ENCODE peak calls at places on chromosomes 2 and 18, in nine cellular contexts. One of them, this sample, is unnamed.

GRCh38 chr2:234422895-234423505 is 73.9 kb downstream of the ARL4C start:
- DNase-seq in left lobe of liver: no peak
- DNase-seq in T-helper 2 cell: no peak
- DNase-seq in HEK293T: no peak
- DNase-seq in EL: no peak
- DNase-seq in CD4-positive, alpha-beta T cell: peak
- DNase-seq in epithelial cell of esophagus: peak
- DNase-seq in natural killer cell treated with Interleukin-12 subunit alpha and Interleukin-12 subunit beta and Interleukin-15 and Interleukin-18, amount 100 ng/mL, for 72 hours: peak
- DNase-seq in RWPE1: no peak
- DNase-seq in this sample: no peak

GRCh38 chr18:26941608-26942007 is 76.1 kb upstream of the AQP4 start:
- DNase-seq in left lobe of liver: no peak
- DNase-seq in T-helper 2 cell: no peak
- DNase-seq in HEK293T: no peak
- DNase-seq in EL: no peak
- DNase-seq in CD4-positive, alpha-beta T cell: no peak
- DNase-seq in epithelial cell of esophagus: peak
- DNase-seq in natural killer cell treated with Interleukin-12 subunit alpha and Interleukin-12 subunit beta and Interleukin-15 and Interleukin-18, amount 100 ng/mL, for 72 hours: no peak
- DNase-seq in RWPE1: no peak
- DNase-seq in this sample: peak

GRCh38 chr2:25528173-25528572 is 145.2 kb downstream of the DTNB start:
- DNase-seq in left lobe of liver: no peak
- DNase-seq in T-helper 2 cell: no peak
- DNase-seq in HEK293T: no peak
- DNase-seq in EL: peak
- DNase-seq in CD4-positive, alpha-beta T cell: no peak
- DNase-seq in epithelial cell of esophagus: peak
- DNase-seq in natural killer cell treated with Interleukin-12 subunit alpha and Interleukin-12 subunit beta and Interleukin-15 and Interleukin-18, amount 100 ng/mL, for 72 hours: no peak
- DNase-seq in RWPE1: peak
- DNase-seq in this sample: peak

GRCh38 chr2:134838143-134838620 is at the start of gene ACMSD:
- DNase-seq in left lobe of liver: peak
- DNase-seq in T-helper 2 cell: no peak
- DNase-seq in HEK293T: no peak
- DNase-seq in EL: no peak
- DNase-seq in CD4-positive, alpha-beta T cell: no peak
- DNase-seq in epithelial cell of esophagus: no peak
- DNase-seq in natural killer cell treated with Interleukin-12 subunit alpha and Interleukin-12 subunit beta and Interleukin-15 and Interleukin-18, amount 100 ng/mL, for 72 hours: no peak
- DNase-seq in RWPE1: no peak
- DNase-seq in this sample: no peak

GRCh38 chr2:97761192-97761591 is 47.8 kb downstream of the ZAP70 start:
- DNase-seq in left lobe of liver: no peak
- DNase-seq in T-helper 2 cell: no peak
- DNase-seq in HEK293T: no peak
- DNase-seq in EL: no peak
- DNase-seq in CD4-positive, alpha-beta T cell: peak
- DNase-seq in epithelial cell of esophagus: no peak
- DNase-seq in natural killer cell treated with Interleukin-12 subunit alpha and Interleukin-12 subunit beta and Interleukin-15 and Interleukin-18, amount 100 ng/mL, for 72 hours: peak
- DNase-seq in RWPE1: no peak
- DNase-seq in this sample: no peak

GRCh38 chr2:172412996-172413492 is 14.3 kb upstream of the ITGA6 start:
- DNase-seq in left lobe of liver: no peak
- DNase-seq in T-helper 2 cell: no peak
- DNase-seq in HEK293T: no peak
- DNase-seq in EL: no peak
- DNase-seq in CD4-positive, alpha-beta T cell: no peak
- DNase-seq in epithelial cell of esophagus: no peak
- DNase-seq in natural killer cell treated with Interleukin-12 subunit alpha and Interleukin-12 subunit beta and Interleukin-15 and Interleukin-18, amount 100 ng/mL, for 72 hours: no peak
- DNase-seq in RWPE1: no peak
- DNase-seq in this sample: no peak

GRCh38 chr2:158967731-158968395 is 577 bp upstream of the TANC1 start:
- DNase-seq in left lobe of liver: peak
- DNase-seq in T-helper 2 cell: no peak
- DNase-seq in HEK293T: peak
- DNase-seq in EL: peak
- DNase-seq in CD4-positive, alpha-beta T cell: no peak
- DNase-seq in epithelial cell of esophagus: peak
- DNase-seq in natural killer cell treated with Interleukin-12 subunit alpha and Interleukin-12 subunit beta and Interleukin-15 and Interleukin-18, amount 100 ng/mL, for 72 hours: no peak
- DNase-seq in RWPE1: no peak
- DNase-seq in this sample: peak

GRCh38 chr2:105868060-105868459 is 123.3 kb downstream of the NCK2 start:
- DNase-seq in left lobe of liver: no peak
- DNase-seq in T-helper 2 cell: no peak
- DNase-seq in HEK293T: no peak
- DNase-seq in EL: no peak
- DNase-seq in CD4-positive, alpha-beta T cell: no peak
- DNase-seq in epithelial cell of esophagus: no peak
- DNase-seq in natural killer cell treated with Interleukin-12 subunit alpha and Interleukin-12 subunit beta and Interleukin-15 and Interleukin-18, amount 100 ng/mL, for 72 hours: no peak
- DNase-seq in RWPE1: no peak
- DNase-seq in this sample: no peak

GRCh38 chr2:160205511-160205910 is 5.4 kb upstream of the ITGB6 start:
- DNase-seq in left lobe of liver: no peak
- DNase-seq in T-helper 2 cell: no peak
- DNase-seq in HEK293T: no peak
- DNase-seq in EL: peak
- DNase-seq in CD4-positive, alpha-beta T cell: no peak
- DNase-seq in epithelial cell of esophagus: peak
- DNase-seq in natural killer cell treated with Interleukin-12 subunit alpha and Interleukin-12 subunit beta and Interleukin-15 and Interleukin-18, amount 100 ng/mL, for 72 hours: no peak
- DNase-seq in RWPE1: peak
- DNase-seq in this sample: peak

GRCh38 chr2:73301636-73302035 is 8.3 kb upstream of the EGR4 start:
- DNase-seq in left lobe of liver: no peak
- DNase-seq in T-helper 2 cell: no peak
- DNase-seq in HEK293T: no peak
- DNase-seq in EL: no peak
- DNase-seq in CD4-positive, alpha-beta T cell: no peak
- DNase-seq in epithelial cell of esophagus: peak
- DNase-seq in natural killer cell treated with Interleukin-12 subunit alpha and Interleukin-12 subunit beta and Interleukin-15 and Interleukin-18, amount 100 ng/mL, for 72 hours: no peak
- DNase-seq in RWPE1: no peak
- DNase-seq in this sample: no peak

GRCh38 chr2:38887902-38888554 is 1.6 kb upstream of the ARHGEF33 start:
- DNase-seq in left lobe of liver: no peak
- DNase-seq in T-helper 2 cell: no peak
- DNase-seq in HEK293T: no peak
- DNase-seq in EL: no peak
- DNase-seq in CD4-positive, alpha-beta T cell: no peak
- DNase-seq in epithelial cell of esophagus: no peak
- DNase-seq in natural killer cell treated with Interleukin-12 subunit alpha and Interleukin-12 subunit beta and Interleukin-15 and Interleukin-18, amount 100 ng/mL, for 72 hours: no peak
- DNase-seq in RWPE1: no peak
- DNase-seq in this sample: no peak

GRCh38 chr2:239109041-239109915 is 261.4 kb downstream of the TWIST2 start:
- DNase-seq in left lobe of liver: peak
- DNase-seq in T-helper 2 cell: no peak
- DNase-seq in HEK293T: no peak
- DNase-seq in EL: no peak
- DNase-seq in CD4-positive, alpha-beta T cell: no peak
- DNase-seq in epithelial cell of esophagus: peak
- DNase-seq in natural killer cell treated with Interleukin-12 subunit alpha and Interleukin-12 subunit beta and Interleukin-15 and Interleukin-18, amount 100 ng/mL, for 72 hours: no peak
- DNase-seq in RWPE1: peak
- DNase-seq in this sample: peak

GRCh38 chr2:102181919-102182635 is 4.7 kb upstream of the IL1RL2 start:
- DNase-seq in left lobe of liver: no peak
- DNase-seq in T-helper 2 cell: no peak
- DNase-seq in HEK293T: no peak
- DNase-seq in EL: no peak
- DNase-seq in CD4-positive, alpha-beta T cell: no peak
- DNase-seq in epithelial cell of esophagus: peak
- DNase-seq in natural killer cell treated with Interleukin-12 subunit alpha and Interleukin-12 subunit beta and Interleukin-15 and Interleukin-18, amount 100 ng/mL, for 72 hours: no peak
- DNase-seq in RWPE1: no peak
- DNase-seq in this sample: no peak

GRCh38 chr2:150919899-150920298 is 341.8 kb downstream of the RBM43 start:
- DNase-seq in left lobe of liver: no peak
- DNase-seq in T-helper 2 cell: no peak
- DNase-seq in HEK293T: no peak
- DNase-seq in EL: no peak
- DNase-seq in CD4-positive, alpha-beta T cell: no peak
- DNase-seq in epithelial cell of esophagus: no peak
- DNase-seq in natural killer cell treated with Interleukin-12 subunit alpha and Interleukin-12 subunit beta and Interleukin-15 and Interleukin-18, amount 100 ng/mL, for 72 hours: no peak
- DNase-seq in RWPE1: no peak
- DNase-seq in this sample: no peak

GRCh38 chr2:212811036-212811805 is 272.6 kb upstream of the ERBB4 start:
- DNase-seq in left lobe of liver: no peak
- DNase-seq in T-helper 2 cell: no peak
- DNase-seq in HEK293T: no peak
- DNase-seq in EL: peak
- DNase-seq in CD4-positive, alpha-beta T cell: no peak
- DNase-seq in epithelial cell of esophagus: peak
- DNase-seq in natural killer cell treated with Interleukin-12 subunit alpha and Interleukin-12 subunit beta and Interleukin-15 and Interleukin-18, amount 100 ng/mL, for 72 hours: no peak
- DNase-seq in RWPE1: no peak
- DNase-seq in this sample: no peak

GRCh38 chr2:16650287-16651249 is 15.1 kb downstream of the CYRIA start:
- DNase-seq in left lobe of liver: no peak
- DNase-seq in T-helper 2 cell: no peak
- DNase-seq in HEK293T: no peak
- DNase-seq in EL: no peak
- DNase-seq in CD4-positive, alpha-beta T cell: no peak
- DNase-seq in epithelial cell of esophagus: peak
- DNase-seq in natural killer cell treated with Interleukin-12 subunit alpha and Interleukin-12 subunit beta and Interleukin-15 and Interleukin-18, amount 100 ng/mL, for 72 hours: no peak
- DNase-seq in RWPE1: peak
- DNase-seq in this sample: no peak

GRCh38 chr18:13284330-13285027 is 65.9 kb downstream of the LDLRAD4 start:
- DNase-seq in left lobe of liver: no peak
- DNase-seq in T-helper 2 cell: no peak
- DNase-seq in HEK293T: no peak
- DNase-seq in EL: no peak
- DNase-seq in CD4-positive, alpha-beta T cell: no peak
- DNase-seq in epithelial cell of esophagus: no peak
- DNase-seq in natural killer cell treated with Interleukin-12 subunit alpha and Interleukin-12 subunit beta and Interleukin-15 and Interleukin-18, amount 100 ng/mL, for 72 hours: no peak
- DNase-seq in RWPE1: no peak
- DNase-seq in this sample: no peak

GRCh38 chr2:43459455-43459854 is 136.4 kb downstream of the THADA start:
- DNase-seq in left lobe of liver: no peak
- DNase-seq in T-helper 2 cell: no peak
- DNase-seq in HEK293T: no peak
- DNase-seq in EL: peak
- DNase-seq in CD4-positive, alpha-beta T cell: no peak
- DNase-seq in epithelial cell of esophagus: peak
- DNase-seq in natural killer cell treated with Interleukin-12 subunit alpha and Interleukin-12 subunit beta and Interleukin-15 and Interleukin-18, amount 100 ng/mL, for 72 hours: no peak
- DNase-seq in RWPE1: peak
- DNase-seq in this sample: peak

GRCh38 chr2:218301176-218301819 is 9.0 kb upstream of the TMBIM1 start:
- DNase-seq in left lobe of liver: peak
- DNase-seq in T-helper 2 cell: peak
- DNase-seq in HEK293T: peak
- DNase-seq in EL: peak
- DNase-seq in CD4-positive, alpha-beta T cell: peak
- DNase-seq in epithelial cell of esophagus: peak
- DNase-seq in natural killer cell treated with Interleukin-12 subunit alpha and Interleukin-12 subunit beta and Interleukin-15 and Interleukin-18, amount 100 ng/mL, for 72 hours: peak
- DNase-seq in RWPE1: no peak
- DNase-seq in this sample: peak

GRCh38 chr2:40488101-40488598 is 36.3 kb upstream of the SLC8A1 start:
- DNase-seq in left lobe of liver: no peak
- DNase-seq in T-helper 2 cell: no peak
- DNase-seq in HEK293T: peak
- DNase-seq in EL: peak
- DNase-seq in CD4-positive, alpha-beta T cell: no peak
- DNase-seq in epithelial cell of esophagus: peak
- DNase-seq in natural killer cell treated with Interleukin-12 subunit alpha and Interleukin-12 subunit beta and Interleukin-15 and Interleukin-18, amount 100 ng/mL, for 72 hours: no peak
- DNase-seq in RWPE1: peak
- DNase-seq in this sample: peak

GRCh38 chr2:25938345-25938744 is 44.0 kb downstream of the KIF3C start:
- DNase-seq in left lobe of liver: no peak
- DNase-seq in T-helper 2 cell: no peak
- DNase-seq in HEK293T: no peak
- DNase-seq in EL: no peak
- DNase-seq in CD4-positive, alpha-beta T cell: no peak
- DNase-seq in epithelial cell of esophagus: no peak
- DNase-seq in natural killer cell treated with Interleukin-12 subunit alpha and Interleukin-12 subunit beta and Interleukin-15 and Interleukin-18, amount 100 ng/mL, for 72 hours: no peak
- DNase-seq in RWPE1: no peak
- DNase-seq in this sample: no peak

GRCh38 chr2:36682562-36682961 is 13.9 kb upstream of the VIT start:
- DNase-seq in left lobe of liver: no peak
- DNase-seq in T-helper 2 cell: no peak
- DNase-seq in HEK293T: no peak
- DNase-seq in EL: no peak
- DNase-seq in CD4-positive, alpha-beta T cell: no peak
- DNase-seq in epithelial cell of esophagus: no peak
- DNase-seq in natural killer cell treated with Interleukin-12 subunit alpha and Interleukin-12 subunit beta and Interleukin-15 and Interleukin-18, amount 100 ng/mL, for 72 hours: no peak
- DNase-seq in RWPE1: no peak
- DNase-seq in this sample: no peak

GRCh38 chr2:40433739-40434138 is 18.2 kb downstream of the SLC8A1 start:
- DNase-seq in left lobe of liver: no peak
- DNase-seq in T-helper 2 cell: no peak
- DNase-seq in HEK293T: no peak
- DNase-seq in EL: no peak
- DNase-seq in CD4-positive, alpha-beta T cell: no peak
- DNase-seq in epithelial cell of esophagus: no peak
- DNase-seq in natural killer cell treated with Interleukin-12 subunit alpha and Interleukin-12 subunit beta and Interleukin-15 and Interleukin-18, amount 100 ng/mL, for 72 hours: no peak
- DNase-seq in RWPE1: no peak
- DNase-seq in this sample: no peak

GRCh38 chr2:181776336-181776735 is 96.0 kb upstream of the NEUROD1 start:
- DNase-seq in left lobe of liver: no peak
- DNase-seq in T-helper 2 cell: no peak
- DNase-seq in HEK293T: no peak
- DNase-seq in EL: no peak
- DNase-seq in CD4-positive, alpha-beta T cell: no peak
- DNase-seq in epithelial cell of esophagus: no peak
- DNase-seq in natural killer cell treated with Interleukin-12 subunit alpha and Interleukin-12 subunit beta and Interleukin-15 and Interleukin-18, amount 100 ng/mL, for 72 hours: no peak
- DNase-seq in RWPE1: no peak
- DNase-seq in this sample: no peak

GRCh38 chr2:173751245-173751975 is 213.8 kb downstream of the SP3 start:
- DNase-seq in left lobe of liver: no peak
- DNase-seq in T-helper 2 cell: no peak
- DNase-seq in HEK293T: no peak
- DNase-seq in EL: no peak
- DNase-seq in CD4-positive, alpha-beta T cell: no peak
- DNase-seq in epithelial cell of esophagus: no peak
- DNase-seq in natural killer cell treated with Interleukin-12 subunit alpha and Interleukin-12 subunit beta and Interleukin-15 and Interleukin-18, amount 100 ng/mL, for 72 hours: no peak
- DNase-seq in RWPE1: no peak
- DNase-seq in this sample: no peak

GRCh38 chr2:79860233-79861058 is 347.6 kb downstream of the CTNNA2 start:
- DNase-seq in left lobe of liver: no peak
- DNase-seq in T-helper 2 cell: no peak
- DNase-seq in HEK293T: peak
- DNase-seq in EL: peak
- DNase-seq in CD4-positive, alpha-beta T cell: no peak
- DNase-seq in epithelial cell of esophagus: peak
- DNase-seq in natural killer cell treated with Interleukin-12 subunit alpha and Interleukin-12 subunit beta and Interleukin-15 and Interleukin-18, amount 100 ng/mL, for 72 hours: no peak
- DNase-seq in RWPE1: peak
- DNase-seq in this sample: peak

GRCh38 chr18:11883153-11883552 is 25.0 kb downstream of the MPPE1 start:
- DNase-seq in left lobe of liver: no peak
- DNase-seq in T-helper 2 cell: no peak
- DNase-seq in HEK293T: no peak
- DNase-seq in EL: no peak
- DNase-seq in CD4-positive, alpha-beta T cell: no peak
- DNase-seq in epithelial cell of esophagus: no peak
- DNase-seq in natural killer cell treated with Interleukin-12 subunit alpha and Interleukin-12 subunit beta and Interleukin-15 and Interleukin-18, amount 100 ng/mL, for 72 hours: no peak
- DNase-seq in RWPE1: no peak
- DNase-seq in this sample: peak

GRCh38 chr18:78973357-78974083 is 6.1 kb upstream of the SALL3 start:
- DNase-seq in left lobe of liver: no peak
- DNase-seq in T-helper 2 cell: no peak
- DNase-seq in HEK293T: no peak
- DNase-seq in EL: no peak
- DNase-seq in CD4-positive, alpha-beta T cell: no peak
- DNase-seq in epithelial cell of esophagus: no peak
- DNase-seq in natural killer cell treated with Interleukin-12 subunit alpha and Interleukin-12 subunit beta and Interleukin-15 and Interleukin-18, amount 100 ng/mL, for 72 hours: no peak
- DNase-seq in RWPE1: no peak
- DNase-seq in this sample: no peak

GRCh38 chr2:62042944-62043343 is 137.5 kb downstream of the COMMD1 start:
- DNase-seq in left lobe of liver: no peak
- DNase-seq in T-helper 2 cell: no peak
- DNase-seq in HEK293T: no peak
- DNase-seq in EL: no peak
- DNase-seq in CD4-positive, alpha-beta T cell: no peak
- DNase-seq in epithelial cell of esophagus: peak
- DNase-seq in natural killer cell treated with Interleukin-12 subunit alpha and Interleukin-12 subunit beta and Interleukin-15 and Interleukin-18, amount 100 ng/mL, for 72 hours: no peak
- DNase-seq in RWPE1: peak
- DNase-seq in this sample: peak

GRCh38 chr2:163455815-163456214 is 280.0 kb downstream of the FIGN start:
- DNase-seq in left lobe of liver: no peak
- DNase-seq in T-helper 2 cell: no peak
- DNase-seq in HEK293T: no peak
- DNase-seq in EL: no peak
- DNase-seq in CD4-positive, alpha-beta T cell: no peak
- DNase-seq in epithelial cell of esophagus: no peak
- DNase-seq in natural killer cell treated with Interleukin-12 subunit alpha and Interleukin-12 subunit beta and Interleukin-15 and Interleukin-18, amount 100 ng/mL, for 72 hours: no peak
- DNase-seq in RWPE1: no peak
- DNase-seq in this sample: no peak

GRCh38 chr18:908631-909621 is 4.3 kb downstream of the ADCYAP1 start:
- DNase-seq in left lobe of liver: no peak
- DNase-seq in T-helper 2 cell: no peak
- DNase-seq in HEK293T: no peak
- DNase-seq in EL: no peak
- DNase-seq in CD4-positive, alpha-beta T cell: no peak
- DNase-seq in epithelial cell of esophagus: no peak
- DNase-seq in natural killer cell treated with Interleukin-12 subunit alpha and Interleukin-12 subunit beta and Interleukin-15 and Interleukin-18, amount 100 ng/mL, for 72 hours: no peak
- DNase-seq in RWPE1: no peak
- DNase-seq in this sample: no peak

This sample was measured in PC-3.